ENCODE peak calls at places on chromosome 22, in nine cellular contexts. O is activated effector memory CD4-positive, alpha-beta T cell treated with Interleukin-2 at 50 U/mL for 16 hours; E is body of pancreas; T is dorsolateral prefrontal cortex; U is NCI-H146; F is NCI-H446 treated with DMSO at 0.1 percent for 48 hours; I is C1 segment of cervical spinal cord; R is left lung; Q is SW 1271. X is an unnamed sample.
A peak's percentile ranks its signal among the peaks of the same experiment; 100 is the strongest.

GRCh38 chr22:22614065-22614464 is 30.3 kb upstream of the GGTLC2 start:
- DNase-seq in I (no peak), F (no peak), U (no peak), E (no peak), T (no peak), R (no peak), O (no peak), Q (no peak), X (no peak)

GRCh38 chr22:36398602-36399472 is 11.1 kb upstream of the MYH9 start:
- DNase-seq in T (no peak), Q (no peak), U (no peak), F (no peak), O (no peak), R (no peak), I (no peak), E (no peak), X (no peak)

GRCh38 chr22:46425011-46425410 is 89.5 kb downstream of the TRMU start:
- DNase-seq in Q (no peak), E (no peak), U (no peak), T (no peak), I (no peak), O (no peak), F (no peak), R (no peak), X (no peak)

GRCh38 chr22:49736538-49736937 is 91.1 kb downstream of the BRD1 start:
- DNase-seq in Q (no peak), O (no peak), T (no peak), U (no peak), I (no peak), R (peak; percentile 60), F (no peak), E (no peak), X (no peak)

GRCh38 chr22:36856121-36856791 is 4.5 kb upstream of the NCF4 start:
- DNase-seq in U (peak; percentile 47), Q (peak; percentile 4), I (peak; percentile 76), E (peak; percentile 90), R (peak; percentile 98), O (peak; percentile 87), T (peak; percentile 86), F (peak; percentile 54), X (peak; percentile 95)

GRCh38 chr22:19120829-19121630 is 1.2 kb downstream of the DGCR2 start:
- DNase-seq in T (no peak), F (no peak), Q (no peak), R (no peak), I (no peak), E (peak; percentile 88), U (no peak), O (no peak), X (peak; percentile 40)

GRCh38 chr22:46129390-46130041 is 20.8 kb upstream of the PPARA start:
- DNase-seq in O (no peak), T (no peak), F (no peak), Q (no peak), E (no peak), I (no peak), R (no peak), U (no peak), X (peak; percentile 75)

GRCh38 chr22:49638001-49638400 is 189.7 kb downstream of the BRD1 start:
- DNase-seq in I (no peak), U (no peak), R (peak; percentile 62), O (no peak), E (no peak), T (no peak), Q (no peak), F (no peak), X (no peak)

GRCh38 chr22:28942801-28943500 is 59.6 kb downstream of the ZNRF3 start:
- DNase-seq in I (no peak), E (no peak), U (peak; percentile 53), O (no peak), F (no peak), T (no peak), R (no peak), Q (no peak), X (no peak)

GRCh38 chr22:20636075-20636812 is 128.8 kb downstream of the MED15 start:
- DNase-seq in O (no peak), F (no peak), Q (no peak), R (no peak), U (no peak), I (no peak), E (no peak), T (no peak), X (no peak)

GRCh38 chr22:24106385-24107381 is 74.6 kb upstream of the SUSD2 start:
- DNase-seq in R (peak; percentile 64), T (no peak), I (no peak), E (no peak), F (no peak), O (peak; percentile 9), U (no peak), Q (no peak), X (no peak)

GRCh38 chr22:39244496-39245129 is at the start of gene PDGFB:
- DNase-seq in I (peak; percentile 38), F (no peak), U (peak; percentile 47), Q (no peak), T (no peak), E (peak; percentile 70), O (no peak), R (peak; percentile 69), X (peak; percentile 51)

GRCh38 chr22:38826801-38827200 is 17.0 kb downstream of the NPTXR start:
- DNase-seq in O (no peak), U (no peak), T (no peak), Q (no peak), F (no peak), R (no peak), E (no peak), I (no peak), X (no peak)

GRCh38 chr22:31944700-31945477 is 554 bp downstream of the YWHAH start:
- DNase-seq in T (no peak), U (peak; percentile 60), F (no peak), R (peak; percentile 92), I (no peak), E (no peak), Q (no peak), O (peak; percentile 23), X (peak; percentile 43)

GRCh38 chr22:23060612-23061400 is 9.5 kb upstream of the GNAZ start:
- DNase-seq in F (no peak), I (no peak), O (no peak), Q (no peak), T (no peak), U (no peak), R (no peak), E (no peak), X (peak; percentile 7)

GRCh38 chr22:46074771-46075551 is 75.4 kb upstream of the PPARA start:
- DNase-seq in I (no peak), Q (no peak), E (peak; percentile 53), F (no peak), O (no peak), U (peak; percentile 92), R (peak; percentile 65), T (peak; percentile 27), X (peak; percentile 23)

GRCh38 chr22:38850941-38851849 is 7.4 kb upstream of the NPTXR start:
- DNase-seq in T (no peak), O (no peak), U (no peak), I (no peak), Q (no peak), R (peak; percentile 34), F (no peak), E (no peak), X (no peak)

GRCh38 chr22:46934172-46934745 is 171.8 kb downstream of the TBC1D22A start:
- DNase-seq in I (no peak), Q (no peak), T (no peak), U (no peak), F (no peak), O (no peak), R (no peak), E (no peak), X (no peak)

GRCh38 chr22:27453688-27454087 is 347.9 kb downstream of the MN1 start:
- DNase-seq in Q (no peak), E (no peak), T (no peak), F (no peak), R (no peak), O (no peak), U (no peak), I (no peak), X (no peak)

GRCh38 chr22:38314992-38315800 is 2.0 kb downstream of the CSNK1E start:
- DNase-seq in U (peak; percentile 5), E (peak; percentile 57), T (no peak), R (no peak), Q (no peak), F (no peak), I (peak; percentile 53), O (no peak), X (no peak)

GRCh38 chr22:42202669-42203068 is 67.8 kb downstream of the TCF20 start:
- DNase-seq in U (no peak), E (no peak), I (no peak), T (no peak), O (peak; percentile 31), Q (no peak), F (no peak), R (no peak), X (no peak)

GRCh38 chr22:50186789-50187523 is 1.2 kb downstream of the TRABD start:
- DNase-seq in T (no peak), E (peak; percentile 56), Q (no peak), I (no peak), U (no peak), R (peak; percentile 84), F (no peak), O (no peak), X (no peak)

GRCh38 chr22:46062971-46063631 is 86.1 kb upstream of the WNT7B start:
- DNase-seq in U (no peak), F (no peak), T (peak; percentile 34), R (peak; percentile 36), O (no peak), I (no peak), E (peak; percentile 18), Q (no peak), X (peak; percentile 15)

GRCh38 chr22:26800858-26801257 is 143.5 kb downstream of the MIAT start:
- DNase-seq in O (no peak), R (no peak), T (no peak), Q (no peak), I (no peak), U (no peak), E (no peak), F (no peak), X (no peak)

GRCh38 chr22:32474635-32475427 is at the start of gene FBXO7:
- DNase-seq in F (peak; percentile 78), O (peak; percentile 80), R (peak; percentile 96), U (peak; percentile 85), E (peak; percentile 93), T (peak; percentile 92), Q (peak; percentile 60), I (peak; percentile 86), X (peak; percentile 94)

GRCh38 chr22:46454910-46455269 is 82.5 kb downstream of the CELSR1 start:
- DNase-seq in I (no peak), U (no peak), R (no peak), O (no peak), T (no peak), E (no peak), Q (no peak), F (no peak), X (no peak)

GRCh38 chr22:40400173-40400572 is 29.8 kb downstream of the SGSM3 start:
- DNase-seq in E (no peak), T (no peak), R (peak; percentile 88), U (no peak), O (peak; percentile 23), Q (no peak), I (no peak), F (no peak), X (no peak)

GRCh38 chr22:37633082-37633692 is 6.3 kb upstream of the SH3BP1 start:
- DNase-seq in U (no peak), T (no peak), R (no peak), F (no peak), I (no peak), E (no peak), Q (no peak), O (no peak), X (no peak)

GRCh38 chr22:32044913-32045312 is 1.9 kb downstream of the SLC5A1 start:
- DNase-seq in E (peak; percentile 26), F (no peak), U (no peak), R (no peak), O (no peak), I (no peak), T (no peak), Q (no peak), X (no peak)

GRCh38 chr22:28976588-28976987 is 85.0 kb downstream of the C22orf31 start:
- DNase-seq in O (no peak), Q (no peak), F (peak; percentile 37), T (no peak), E (no peak), R (no peak), I (no peak), U (no peak), X (no peak)

GRCh38 chr22:34814260-34814659 is 251.7 kb upstream of the ISX start:
- DNase-seq in Q (no peak), F (no peak), O (no peak), U (no peak), T (no peak), E (no peak), R (no peak), I (no peak), X (no peak)